ENCODE peak calls at places on chromosomes 7 and 10, in six cellular contexts. One of them, this sample, is unnamed. For H3K9me3, the result is how much of the 10 kb centered on the place peaks cover.

GRCh38 chr7:111063166-111063565 is 27.8 kb upstream of the LRRN3 start:
- DNase-seq in thoracic aorta: no peak
- DNase-seq in kidney: no peak
- DNase-seq in transverse colon: no peak
- DNase-seq in left ventricle myocardium inferior: no peak
- DNase-seq in pancreas: no peak
- DNase-seq in this sample: no peak

GRCh38 chr7:42914009-42914725 is 2.3 kb upstream of the C7orf25 start:
- DNase-seq in pancreas: no peak
- DNase-seq in thoracic aorta: no peak
- DNase-seq in left ventricle myocardium inferior: no peak
- DNase-seq in transverse colon: no peak
- DNase-seq in kidney: no peak
- DNase-seq in this sample: no peak

GRCh38 chr10:49615721-49616120 is 1.9 kb downstream of the CHAT start:
- DNase-seq in pancreas: no peak
- DNase-seq in kidney: no peak
- DNase-seq in transverse colon: no peak
- DNase-seq in thoracic aorta: no peak
- DNase-seq in left ventricle myocardium inferior: no peak
- DNase-seq in this sample: no peak

GRCh38 chr10:14240253-14241189 is 90.2 kb downstream of the FRMD4A start:
- DNase-seq in thoracic aorta: no peak
- DNase-seq in left ventricle myocardium inferior: no peak
- DNase-seq in kidney: no peak
- DNase-seq in transverse colon: no peak
- DNase-seq in pancreas: no peak
- DNase-seq in this sample: no peak

GRCh38 chr7:116710764-116711452 is 38.9 kb downstream of the MET start:
- DNase-seq in thoracic aorta: no peak
- DNase-seq in pancreas: peak
- DNase-seq in transverse colon: no peak
- DNase-seq in kidney: no peak
- DNase-seq in left ventricle myocardium inferior: no peak
- DNase-seq in this sample: no peak

GRCh38 chr10:70300908-70301597 is 17.2 kb upstream of the NPFFR1 start:
- DNase-seq in kidney: no peak
- DNase-seq in left ventricle myocardium inferior: no peak
- DNase-seq in pancreas: no peak
- DNase-seq in transverse colon: no peak
- DNase-seq in thoracic aorta: no peak
- DNase-seq in this sample: no peak

GRCh38 chr7:142774826-142775225 is 4.1 kb downstream of the PRSS2 start:
- DNase-seq in left ventricle myocardium inferior: no peak
- DNase-seq in pancreas: peak
- DNase-seq in thoracic aorta: no peak
- DNase-seq in kidney: no peak
- DNase-seq in transverse colon: no peak
- DNase-seq in this sample: no peak

GRCh38 chr10:46559231-46559671 is 2.8 kb upstream of the GPRIN2 start:
- DNase-seq in kidney: peak
- DNase-seq in pancreas: peak
- DNase-seq in transverse colon: peak
- DNase-seq in thoracic aorta: no peak
- DNase-seq in left ventricle myocardium inferior: no peak
- DNase-seq in this sample: no peak

GRCh38 chr10:33039167-33039566 is 81.1 kb upstream of the ITGB1 start:
- DNase-seq in transverse colon: no peak
- DNase-seq in kidney: no peak
- DNase-seq in pancreas: no peak
- DNase-seq in thoracic aorta: no peak
- DNase-seq in left ventricle myocardium inferior: no peak
- DNase-seq in this sample: no peak

DNA sequence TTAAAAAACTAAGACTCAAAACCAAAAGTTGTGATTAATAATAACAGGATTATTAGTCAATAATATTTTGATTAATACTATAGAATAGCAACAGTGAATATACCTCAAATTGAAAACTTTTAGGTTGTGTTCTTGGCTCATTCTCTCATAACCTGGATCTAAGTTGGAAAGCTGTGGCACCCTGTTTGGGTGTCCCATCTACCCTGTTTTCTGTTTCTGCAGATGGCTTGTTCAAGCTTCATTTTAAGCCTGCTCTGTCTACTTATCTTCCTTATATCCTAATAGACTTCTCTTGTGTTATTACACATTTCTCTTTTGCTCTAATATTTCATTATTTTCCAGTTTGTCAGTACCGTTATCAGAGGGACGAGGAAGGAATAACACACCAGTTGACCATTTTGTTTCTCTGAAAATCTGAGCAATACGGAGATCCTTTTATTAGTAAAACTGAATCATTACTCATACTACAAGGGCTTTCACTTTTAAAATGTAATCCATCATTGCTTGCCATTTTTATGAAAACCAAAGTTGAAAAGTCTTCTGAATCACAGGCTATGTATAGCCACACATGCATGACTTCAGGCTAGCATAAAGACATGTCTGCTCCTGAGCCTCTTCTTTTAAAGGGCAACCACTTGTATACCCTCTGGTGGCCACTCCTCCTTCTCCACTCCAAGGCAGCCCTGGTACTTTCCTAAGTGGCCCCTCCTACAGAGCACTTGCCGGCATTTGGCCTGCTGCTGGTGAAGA is 22.3 kb downstream of the COX15 start:
- DNase-seq in left ventricle myocardium inferior: no peak
- DNase-seq in pancreas: no peak
- DNase-seq in kidney: no peak
- DNase-seq in thoracic aorta: no peak
- DNase-seq in transverse colon: no peak
- DNase-seq in this sample: no peak
- TF ChIP-seq CTCF in left ventricle myocardium inferior: no peak
- TF ChIP-seq CTCF in pancreas: no peak
- TF ChIP-seq CTCF in kidney: no peak
- TF ChIP-seq CTCF in thoracic aorta: no peak
- TF ChIP-seq CTCF in transverse colon: no peak
- TF ChIP-seq CTCF in this sample: no peak

GRCh38 chr7:135964254-135964653 is 12.9 kb downstream of the MTPN start:
- DNase-seq in pancreas: no peak
- DNase-seq in left ventricle myocardium inferior: no peak
- DNase-seq in kidney: no peak
- DNase-seq in transverse colon: no peak
- DNase-seq in thoracic aorta: no peak
- DNase-seq in this sample: no peak
- H3K4me3 ChIP-seq in pancreas: no peak
- H3K4me3 ChIP-seq in left ventricle myocardium inferior: peak
- H3K4me3 ChIP-seq in kidney: no peak
- H3K4me3 ChIP-seq in transverse colon: no peak
- H3K4me3 ChIP-seq in thoracic aorta: peak
- H3K4me3 ChIP-seq in this sample: no peak

DNA sequence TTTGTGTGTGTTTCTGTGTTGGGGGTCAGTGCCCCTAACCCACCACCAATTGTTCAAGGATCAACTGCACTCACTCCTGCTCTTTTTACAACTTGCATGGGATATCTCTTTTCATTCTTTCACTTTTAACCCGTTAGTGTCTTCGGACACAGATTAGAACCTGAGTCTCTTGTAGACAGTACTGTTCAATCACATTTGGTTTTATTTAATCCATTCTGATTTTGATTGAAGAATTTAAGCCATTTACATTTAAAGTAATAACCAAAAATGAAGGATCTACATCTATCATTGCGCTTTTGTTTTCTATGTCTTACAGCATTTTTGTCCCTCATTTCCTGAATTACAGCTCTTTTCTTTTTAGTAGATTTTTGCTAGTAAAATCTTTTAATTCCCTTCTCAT is 43.6 kb downstream of the ZNF248 start:
- DNase-seq in pancreas: no peak
- DNase-seq in left ventricle myocardium inferior: no peak
- DNase-seq in transverse colon: no peak
- DNase-seq in thoracic aorta: no peak
- DNase-seq in kidney: no peak
- DNase-seq in this sample: no peak
- H3K9me3 ChIP-seq in pancreas: under half
- H3K9me3 ChIP-seq in left ventricle myocardium inferior: half or more
- H3K9me3 ChIP-seq in transverse colon: under half
- H3K9me3 ChIP-seq in thoracic aorta: half or more
- H3K9me3 ChIP-seq in kidney: under half
- H3K9me3 ChIP-seq in this sample: half or more

DNA sequence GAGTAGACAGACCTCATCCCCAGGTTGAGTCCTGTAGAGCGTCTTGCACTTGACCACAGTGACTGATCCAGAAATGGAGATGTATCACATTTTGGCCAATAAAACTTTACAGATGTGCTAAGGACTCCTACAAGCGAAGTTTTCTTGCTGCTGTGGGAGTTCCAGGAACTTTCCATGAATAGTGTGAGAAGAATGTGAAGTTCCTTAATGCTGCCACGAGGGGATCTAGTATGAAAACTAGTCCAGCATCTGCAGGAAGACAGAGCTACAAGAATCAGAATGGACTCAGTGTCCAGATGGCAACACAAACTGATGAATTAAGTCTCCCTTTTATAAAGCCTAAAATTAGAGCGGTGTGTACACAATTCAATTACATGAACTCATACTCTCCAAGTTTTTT is 14.8 kb upstream of the LSM8 start:
- DNase-seq in left ventricle myocardium inferior: no peak
- DNase-seq in thoracic aorta: no peak
- DNase-seq in kidney: no peak
- DNase-seq in transverse colon: no peak
- DNase-seq in pancreas: no peak
- DNase-seq in this sample: no peak
- TF ChIP-seq CTCF in left ventricle myocardium inferior: no peak
- TF ChIP-seq CTCF in thoracic aorta: no peak
- TF ChIP-seq CTCF in kidney: no peak
- TF ChIP-seq CTCF in transverse colon: no peak
- TF ChIP-seq CTCF in pancreas: no peak
- TF ChIP-seq CTCF in this sample: no peak

GRCh38 chr7:1669954-1670893 is at the start of gene ELFN1:
- DNase-seq in kidney: peak
- DNase-seq in thoracic aorta: no peak
- DNase-seq in transverse colon: no peak
- DNase-seq in left ventricle myocardium inferior: no peak
- DNase-seq in pancreas: no peak
- DNase-seq in this sample: no peak
- H3K4me3 ChIP-seq in kidney: no peak
- H3K4me3 ChIP-seq in thoracic aorta: peak
- H3K4me3 ChIP-seq in transverse colon: no peak
- H3K4me3 ChIP-seq in left ventricle myocardium inferior: peak
- H3K4me3 ChIP-seq in pancreas: peak
- H3K4me3 ChIP-seq in this sample: no peak

GRCh38 chr7:64706625-64707292 is 40.8 kb downstream of the ZNF107 start:
- DNase-seq in pancreas: no peak
- DNase-seq in thoracic aorta: no peak
- DNase-seq in left ventricle myocardium inferior: no peak
- DNase-seq in kidney: no peak
- DNase-seq in transverse colon: no peak
- DNase-seq in this sample: no peak
- H3K9me3 ChIP-seq in pancreas: under half
- H3K9me3 ChIP-seq in thoracic aorta: half or more
- H3K9me3 ChIP-seq in left ventricle myocardium inferior: half or more
- H3K9me3 ChIP-seq in kidney: under half
- H3K9me3 ChIP-seq in transverse colon: half or more
- H3K9me3 ChIP-seq in this sample: half or more

DNA sequence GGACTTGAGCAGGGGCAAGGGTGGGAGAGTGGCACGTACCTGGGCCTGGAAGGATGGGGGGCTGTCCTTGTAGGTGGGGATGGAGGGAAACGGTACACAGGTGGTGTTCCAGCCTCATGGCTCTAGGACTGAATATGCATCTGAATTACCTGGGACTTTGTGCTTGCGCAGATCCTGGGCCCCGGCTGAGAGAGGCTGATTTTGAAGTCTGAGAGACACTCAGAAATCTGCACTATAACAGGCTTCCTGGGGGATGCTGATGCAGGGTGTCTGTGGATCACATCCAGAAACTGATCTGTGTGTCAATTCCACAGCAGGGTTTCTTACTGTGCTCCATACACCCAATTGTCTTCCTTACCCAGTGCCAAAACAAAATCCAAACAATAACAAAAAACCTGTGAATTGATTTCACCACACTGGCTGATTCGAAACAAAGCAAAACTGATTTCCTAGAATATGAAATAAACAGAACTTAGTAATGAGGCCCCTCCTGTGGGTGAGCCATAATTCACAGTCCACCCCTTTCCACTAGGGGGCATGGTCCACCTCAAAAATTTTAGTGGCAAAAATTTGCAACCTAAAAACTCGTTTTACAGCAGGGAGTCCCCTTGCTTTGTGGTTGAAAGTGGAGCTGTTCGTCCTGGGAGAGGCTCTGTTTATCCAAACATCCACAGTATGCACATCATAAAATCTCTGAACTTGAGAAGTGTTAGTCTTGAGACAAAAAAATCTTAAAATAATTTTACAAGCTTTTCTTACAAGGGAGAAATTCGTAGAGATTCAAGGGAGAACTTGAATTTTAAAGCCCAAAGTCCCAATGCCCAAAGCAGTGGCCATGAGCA is 32.0 kb upstream of the PLEKHA1 start:
- DNase-seq in pancreas: peak
- DNase-seq in thoracic aorta: no peak
- DNase-seq in transverse colon: peak
- DNase-seq in kidney: no peak
- DNase-seq in left ventricle myocardium inferior: no peak
- DNase-seq in this sample: no peak
- TF ChIP-seq CTCF in pancreas: peak
- TF ChIP-seq CTCF in thoracic aorta: peak
- TF ChIP-seq CTCF in transverse colon: peak
- TF ChIP-seq CTCF in kidney: peak
- TF ChIP-seq CTCF in left ventricle myocardium inferior: peak
- TF ChIP-seq CTCF in this sample: peak

DNA sequence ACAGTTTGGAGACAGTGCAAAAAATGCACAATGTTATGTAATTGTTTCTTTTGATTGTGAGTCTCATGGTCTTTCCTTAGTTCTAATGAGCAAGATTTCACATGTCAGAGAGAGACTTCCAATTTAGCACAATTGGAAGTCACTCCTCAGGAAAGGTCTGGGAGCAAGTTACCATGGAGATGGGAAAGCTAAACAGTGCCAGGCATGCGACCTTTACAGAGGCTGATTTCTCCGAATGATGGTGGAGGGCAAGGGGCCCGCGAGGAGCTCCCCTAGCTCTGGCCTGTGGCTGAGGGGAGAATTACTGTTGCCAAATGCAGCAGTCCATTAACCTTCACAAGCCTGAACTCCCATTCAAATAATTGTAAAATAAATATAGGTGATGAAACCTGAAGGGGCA is 59.3 kb downstream of the CDCA7L start:
- DNase-seq in pancreas: no peak
- DNase-seq in left ventricle myocardium inferior: no peak
- DNase-seq in thoracic aorta: no peak
- DNase-seq in kidney: no peak
- DNase-seq in transverse colon: no peak
- DNase-seq in this sample: no peak
- H3K4me3 ChIP-seq in pancreas: no peak
- H3K4me3 ChIP-seq in left ventricle myocardium inferior: no peak
- H3K4me3 ChIP-seq in thoracic aorta: no peak
- H3K4me3 ChIP-seq in kidney: no peak
- H3K4me3 ChIP-seq in transverse colon: no peak
- H3K4me3 ChIP-seq in this sample: no peak

GRCh38 chr7:7221602-7222038 is 39.3 kb downstream of the C1GALT1 start:
- DNase-seq in thoracic aorta: no peak
- DNase-seq in kidney: no peak
- DNase-seq in transverse colon: no peak
- DNase-seq in pancreas: no peak
- DNase-seq in left ventricle myocardium inferior: no peak
- DNase-seq in this sample: no peak
- H3K9me3 ChIP-seq in thoracic aorta: under half
- H3K9me3 ChIP-seq in kidney: under half
- H3K9me3 ChIP-seq in transverse colon: under half
- H3K9me3 ChIP-seq in pancreas: under half
- H3K9me3 ChIP-seq in left ventricle myocardium inferior: under half
- H3K9me3 ChIP-seq in this sample: under half

This sample was measured in mucosa of descending colon.